ENCODE peak calls at places on chromosome 10, in six cellular contexts. One of them, this sample, is unnamed.

GRCh38 chr10:127408115-127408710 is 140.9 kb upstream of the NPS start:
- DNase-seq in A549: no peak
- DNase-seq in H1: no peak
- DNase-seq in sigmoid colon: no peak
- DNase-seq in upper lobe of left lung: no peak
- DNase-seq in stomach: no peak
- DNase-seq in this sample: peak

GRCh38 chr10:18473424-18474110 is 177.8 kb downstream of the NSUN6 start:
- DNase-seq in A549: no peak
- DNase-seq in H1: no peak
- DNase-seq in sigmoid colon: no peak
- DNase-seq in upper lobe of left lung: no peak
- DNase-seq in stomach: no peak
- DNase-seq in this sample: no peak

GRCh38 chr10:71835671-71836593 is 15.1 kb downstream of the PSAP start:
- DNase-seq in A549: no peak
- DNase-seq in H1: no peak
- DNase-seq in sigmoid colon: peak
- DNase-seq in upper lobe of left lung: no peak
- DNase-seq in stomach: peak
- DNase-seq in this sample: peak

GRCh38 chr10:117000580-117000979 is 4.4 kb downstream of the SHTN1 start:
- DNase-seq in A549: no peak
- DNase-seq in H1: no peak
- DNase-seq in sigmoid colon: no peak
- DNase-seq in upper lobe of left lung: no peak
- DNase-seq in stomach: no peak
- DNase-seq in this sample: no peak

GRCh38 chr10:20993387-20994170 is 96.5 kb upstream of the NEBL start:
- DNase-seq in A549: no peak
- DNase-seq in H1: no peak
- DNase-seq in sigmoid colon: no peak
- DNase-seq in upper lobe of left lung: no peak
- DNase-seq in stomach: no peak
- DNase-seq in this sample: no peak

GRCh38 chr10:131961777-131962450 is 19.8 kb downstream of the BNIP3 start:
- DNase-seq in A549: no peak
- DNase-seq in H1: no peak
- DNase-seq in sigmoid colon: peak
- DNase-seq in upper lobe of left lung: no peak
- DNase-seq in stomach: no peak
- DNase-seq in this sample: no peak

GRCh38 chr10:43231523-43232078 is 35.3 kb downstream of the RASGEF1A start:
- DNase-seq in A549: no peak
- DNase-seq in H1: peak
- DNase-seq in sigmoid colon: peak
- DNase-seq in upper lobe of left lung: peak
- DNase-seq in stomach: no peak
- DNase-seq in this sample: peak

GRCh38 chr10:44874176-44874575 is 37.0 kb upstream of the TMEM72 start:
- DNase-seq in A549: no peak
- DNase-seq in H1: no peak
- DNase-seq in sigmoid colon: no peak
- DNase-seq in upper lobe of left lung: no peak
- DNase-seq in stomach: peak
- DNase-seq in this sample: no peak

GRCh38 chr10:103807996-103808395 is 47.4 kb downstream of the SH3PXD2A start:
- DNase-seq in A549: no peak
- DNase-seq in H1: no peak
- DNase-seq in sigmoid colon: no peak
- DNase-seq in upper lobe of left lung: no peak
- DNase-seq in stomach: no peak
- DNase-seq in this sample: no peak

GRCh38 chr10:9796567-9796966 is 1221.1 kb upstream of the CELF2 start:
- DNase-seq in A549: no peak
- DNase-seq in H1: no peak
- DNase-seq in sigmoid colon: no peak
- DNase-seq in upper lobe of left lung: no peak
- DNase-seq in stomach: no peak
- DNase-seq in this sample: no peak

GRCh38 chr10:79239930-79240713 is 107.1 kb upstream of the PPIF start:
- DNase-seq in A549: no peak
- DNase-seq in H1: peak
- DNase-seq in sigmoid colon: no peak
- DNase-seq in upper lobe of left lung: peak
- DNase-seq in stomach: no peak
- DNase-seq in this sample: no peak

GRCh38 chr10:132512693-132513345 is 24.8 kb upstream of the INPP5A start:
- DNase-seq in A549: no peak
- DNase-seq in H1: no peak
- DNase-seq in sigmoid colon: peak
- DNase-seq in upper lobe of left lung: peak
- DNase-seq in stomach: no peak
- DNase-seq in this sample: peak

GRCh38 chr10:124077216-124077615 is 16.2 kb downstream of the CHST15 start:
- DNase-seq in A549: no peak
- DNase-seq in H1: no peak
- DNase-seq in sigmoid colon: no peak
- DNase-seq in upper lobe of left lung: no peak
- DNase-seq in stomach: no peak
- DNase-seq in this sample: no peak

GRCh38 chr10:7458554-7458953 is 47.7 kb upstream of the SFMBT2 start:
- DNase-seq in A549: no peak
- DNase-seq in H1: no peak
- DNase-seq in sigmoid colon: no peak
- DNase-seq in upper lobe of left lung: no peak
- DNase-seq in stomach: no peak
- DNase-seq in this sample: no peak

GRCh38 chr10:3398825-3399646 is 226.5 kb upstream of the PITRM1 start:
- DNase-seq in A549: no peak
- DNase-seq in H1: no peak
- DNase-seq in sigmoid colon: no peak
- DNase-seq in upper lobe of left lung: no peak
- DNase-seq in stomach: no peak
- DNase-seq in this sample: no peak

GRCh38 chr10:91163269-91163708 is 57.2 kb upstream of the PCGF5 start:
- DNase-seq in A549: peak
- DNase-seq in H1: peak
- DNase-seq in sigmoid colon: peak
- DNase-seq in upper lobe of left lung: peak
- DNase-seq in stomach: peak
- DNase-seq in this sample: peak

GRCh38 chr10:2985729-2986232 is 81.6 kb upstream of the PFKP start:
- DNase-seq in A549: peak
- DNase-seq in H1: no peak
- DNase-seq in sigmoid colon: no peak
- DNase-seq in upper lobe of left lung: peak
- DNase-seq in stomach: peak
- DNase-seq in this sample: no peak

GRCh38 chr10:14302035-14302434 is 28.7 kb downstream of the FRMD4A start:
- DNase-seq in A549: no peak
- DNase-seq in H1: no peak
- DNase-seq in sigmoid colon: no peak
- DNase-seq in upper lobe of left lung: no peak
- DNase-seq in stomach: no peak
- DNase-seq in this sample: no peak

GRCh38 chr10:116800356-116800929 is 48.9 kb upstream of the ENO4 start:
- DNase-seq in A549: no peak
- DNase-seq in H1: no peak
- DNase-seq in sigmoid colon: peak
- DNase-seq in upper lobe of left lung: no peak
- DNase-seq in stomach: no peak
- DNase-seq in this sample: no peak

GRCh38 chr10:43671659-43672555 is 23.2 kb upstream of the ZNF32 start:
- DNase-seq in A549: peak
- DNase-seq in H1: peak
- DNase-seq in sigmoid colon: peak
- DNase-seq in upper lobe of left lung: peak
- DNase-seq in stomach: peak
- DNase-seq in this sample: peak

DNA sequence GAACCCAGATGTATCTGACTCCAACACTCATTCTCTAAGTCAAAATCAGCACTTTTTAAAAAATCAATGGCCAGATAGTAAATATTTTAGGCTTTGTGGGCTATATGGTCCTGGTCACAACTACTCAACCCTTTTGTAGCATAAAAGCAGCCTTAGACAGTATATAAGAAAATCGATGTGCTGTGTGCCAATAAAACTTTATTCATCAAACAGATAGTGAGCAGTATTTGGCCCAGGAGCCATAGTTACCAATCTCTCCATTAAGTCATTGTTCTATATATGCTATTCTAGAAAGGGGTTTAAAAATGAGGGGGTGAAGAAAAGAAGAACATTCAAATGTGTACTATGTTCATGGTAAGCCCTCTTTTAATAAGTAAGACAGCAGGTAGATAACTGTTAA is 18.5 kb upstream of the GPAM start:
- DNase-seq in A549: no peak
- DNase-seq in H1: no peak
- DNase-seq in sigmoid colon: no peak
- DNase-seq in upper lobe of left lung: no peak
- DNase-seq in stomach: no peak
- DNase-seq in this sample: no peak
- H3K4me3 ChIP-seq in A549: no peak
- H3K4me3 ChIP-seq in H1: no peak
- H3K4me3 ChIP-seq in sigmoid colon: no peak
- H3K4me3 ChIP-seq in upper lobe of left lung: no peak
- H3K4me3 ChIP-seq in stomach: no peak
- H3K4me3 ChIP-seq in this sample: no peak

DNA sequence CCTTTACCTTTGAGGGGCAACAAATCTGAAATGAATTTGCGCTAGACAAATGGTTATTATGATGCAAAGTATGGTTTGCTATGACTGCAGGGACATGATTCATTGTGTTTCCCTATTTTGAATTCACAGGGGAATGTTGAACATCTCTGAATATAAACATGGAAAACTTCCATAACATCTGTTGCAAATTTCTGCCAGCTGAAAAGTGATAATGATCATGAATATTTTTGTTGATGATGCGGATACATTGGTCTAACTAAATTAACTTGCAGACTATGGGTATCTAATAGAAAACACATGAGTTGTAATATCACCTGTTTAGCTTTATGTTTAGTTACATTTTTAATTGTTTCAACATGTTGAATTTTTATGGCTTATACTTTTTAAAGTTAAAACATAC is 1325.5 kb downstream of the REEP3 start:
- DNase-seq in A549: no peak
- DNase-seq in H1: no peak
- DNase-seq in sigmoid colon: no peak
- DNase-seq in upper lobe of left lung: no peak
- DNase-seq in stomach: no peak
- DNase-seq in this sample: no peak
- TF ChIP-seq EP300 in A549: no peak
- TF ChIP-seq EP300 in H1: no peak
- TF ChIP-seq EP300 in sigmoid colon: no peak
- TF ChIP-seq EP300 in upper lobe of left lung: no peak
- TF ChIP-seq EP300 in stomach: no peak
- TF ChIP-seq EP300 in this sample: no peak

GRCh38 chr10:22988581-22989360 is 60.9 kb downstream of the ARMC3 start:
- DNase-seq in A549: peak
- DNase-seq in H1: peak
- DNase-seq in sigmoid colon: peak
- DNase-seq in upper lobe of left lung: peak
- DNase-seq in stomach: peak
- DNase-seq in this sample: peak
- H3K4me3 ChIP-seq in A549: no peak
- H3K4me3 ChIP-seq in H1: no peak
- H3K4me3 ChIP-seq in sigmoid colon: no peak
- H3K4me3 ChIP-seq in upper lobe of left lung: no peak
- H3K4me3 ChIP-seq in stomach: no peak
- H3K4me3 ChIP-seq in this sample: no peak

GRCh38 chr10:126147866-126148578 is 240.3 kb downstream of the ADAM12 start:
- DNase-seq in A549: no peak
- DNase-seq in H1: no peak
- DNase-seq in sigmoid colon: no peak
- DNase-seq in upper lobe of left lung: no peak
- DNase-seq in stomach: no peak
- DNase-seq in this sample: no peak
- TF ChIP-seq EP300 in A549: no peak
- TF ChIP-seq EP300 in H1: no peak
- TF ChIP-seq EP300 in sigmoid colon: no peak
- TF ChIP-seq EP300 in upper lobe of left lung: no peak
- TF ChIP-seq EP300 in stomach: no peak
- TF ChIP-seq EP300 in this sample: no peak

GRCh38 chr10:110461088-110461487 is 36.6 kb upstream of the DUSP5 start:
- DNase-seq in A549: no peak
- DNase-seq in H1: no peak
- DNase-seq in sigmoid colon: no peak
- DNase-seq in upper lobe of left lung: peak
- DNase-seq in stomach: no peak
- DNase-seq in this sample: no peak
- H3K4me3 ChIP-seq in A549: no peak
- H3K4me3 ChIP-seq in H1: no peak
- H3K4me3 ChIP-seq in sigmoid colon: no peak
- H3K4me3 ChIP-seq in upper lobe of left lung: no peak
- H3K4me3 ChIP-seq in stomach: no peak
- H3K4me3 ChIP-seq in this sample: no peak

DNA sequence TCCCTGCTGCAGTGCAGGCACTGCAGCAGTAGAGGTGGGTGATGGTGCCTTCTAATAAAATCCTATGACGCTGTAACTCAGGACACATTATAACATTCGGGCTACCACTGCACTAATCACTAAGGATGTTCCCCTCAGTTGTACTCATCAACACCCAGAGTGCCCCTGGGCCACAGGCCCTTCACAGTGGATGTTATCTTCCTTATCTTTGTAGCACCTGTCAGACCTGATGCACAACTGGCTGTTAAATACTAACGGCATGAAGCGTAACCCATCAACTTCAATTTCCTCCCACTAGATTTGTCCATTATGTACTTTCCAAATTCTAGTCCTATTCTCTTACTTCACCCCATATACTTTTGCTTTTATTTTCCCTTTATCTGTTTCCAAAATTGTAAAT is 66.3 kb downstream of the PARD3 start:
- DNase-seq in A549: no peak
- DNase-seq in H1: no peak
- DNase-seq in sigmoid colon: no peak
- DNase-seq in upper lobe of left lung: no peak
- DNase-seq in stomach: no peak
- DNase-seq in this sample: no peak
- TF ChIP-seq EP300 in A549: no peak
- TF ChIP-seq EP300 in H1: no peak
- TF ChIP-seq EP300 in sigmoid colon: no peak
- TF ChIP-seq EP300 in upper lobe of left lung: no peak
- TF ChIP-seq EP300 in stomach: no peak
- TF ChIP-seq EP300 in this sample: no peak